ENCODE peak calls at places on chromosomes 12 and 14, in nine cellular contexts. One of them, this sample, is unnamed.

GRCh38 chr14:99040047-99040446 is 231.9 kb downstream of the BCL11B start:
- DNase-seq in natural killer cell: no peak
- DNase-seq in astrocyte of the cerebellum: no peak
- DNase-seq in lower lobe of right lung: no peak
- DNase-seq in AG10803: no peak
- DNase-seq in Calu3: no peak
- DNase-seq in B cell: no peak
- DNase-seq in type B pancreatic cell: no peak
- DNase-seq in fibroblast of lung: no peak
- DNase-seq in this sample: no peak

GRCh38 chr12:33724867-33725266 is 285.2 kb upstream of the SYT10 start:
- DNase-seq in natural killer cell: no peak
- DNase-seq in astrocyte of the cerebellum: no peak
- DNase-seq in lower lobe of right lung: no peak
- DNase-seq in AG10803: no peak
- DNase-seq in Calu3: no peak
- DNase-seq in B cell: no peak
- DNase-seq in type B pancreatic cell: no peak
- DNase-seq in fibroblast of lung: no peak
- DNase-seq in this sample: no peak

GRCh38 chr12:53500119-53500775 is 836 bp upstream of the TARBP2 start:
- DNase-seq in natural killer cell: no peak
- DNase-seq in astrocyte of the cerebellum: no peak
- DNase-seq in lower lobe of right lung: peak; percentile 73
- DNase-seq in AG10803: peak; percentile 86
- DNase-seq in Calu3: no peak
- DNase-seq in B cell: no peak
- DNase-seq in type B pancreatic cell: no peak
- DNase-seq in fibroblast of lung: peak; percentile 92
- DNase-seq in this sample: peak; percentile 85

GRCh38 chr12:14416658-14417057 is 51.2 kb downstream of the ATF7IP start:
- DNase-seq in natural killer cell: no peak
- DNase-seq in astrocyte of the cerebellum: peak; percentile 85
- DNase-seq in lower lobe of right lung: no peak
- DNase-seq in AG10803: peak; percentile 70
- DNase-seq in Calu3: peak; percentile 38
- DNase-seq in B cell: peak; percentile 16
- DNase-seq in type B pancreatic cell: no peak
- DNase-seq in fibroblast of lung: peak; percentile 96
- DNase-seq in this sample: no peak

GRCh38 chr12:88299567-88300101 is 157.5 kb downstream of the TMTC3 start:
- DNase-seq in natural killer cell: no peak
- DNase-seq in astrocyte of the cerebellum: peak; percentile 81
- DNase-seq in lower lobe of right lung: no peak
- DNase-seq in AG10803: peak; percentile 98
- DNase-seq in Calu3: peak; percentile 58
- DNase-seq in B cell: no peak
- DNase-seq in type B pancreatic cell: no peak
- DNase-seq in fibroblast of lung: peak; percentile 96
- DNase-seq in this sample: no peak

GRCh38 chr12:105820407-105821140 is 318.2 kb downstream of the NUAK1 start:
- DNase-seq in natural killer cell: no peak
- DNase-seq in astrocyte of the cerebellum: peak; percentile 64
- DNase-seq in lower lobe of right lung: no peak
- DNase-seq in AG10803: peak; percentile 98
- DNase-seq in Calu3: no peak
- DNase-seq in B cell: no peak
- DNase-seq in type B pancreatic cell: no peak
- DNase-seq in fibroblast of lung: peak; percentile 52
- DNase-seq in this sample: no peak

GRCh38 chr12:5988088-5988487 is 43.0 kb upstream of the ANO2 start:
- DNase-seq in natural killer cell: no peak
- DNase-seq in astrocyte of the cerebellum: no peak
- DNase-seq in lower lobe of right lung: no peak
- DNase-seq in AG10803: no peak
- DNase-seq in Calu3: no peak
- DNase-seq in B cell: no peak
- DNase-seq in type B pancreatic cell: no peak
- DNase-seq in fibroblast of lung: no peak
- DNase-seq in this sample: no peak

GRCh38 chr12:11580125-11580751 is 69.2 kb upstream of the ETV6 start:
- DNase-seq in natural killer cell: no peak
- DNase-seq in astrocyte of the cerebellum: peak; percentile 66
- DNase-seq in lower lobe of right lung: peak; percentile 55
- DNase-seq in AG10803: peak; percentile 88
- DNase-seq in Calu3: peak; percentile 57
- DNase-seq in B cell: no peak
- DNase-seq in type B pancreatic cell: no peak
- DNase-seq in fibroblast of lung: peak; percentile 84
- DNase-seq in this sample: peak; percentile 73

GRCh38 chr12:52436000-52436827 is 2.0 kb upstream of the KRT75 start:
- DNase-seq in natural killer cell: no peak
- DNase-seq in astrocyte of the cerebellum: peak; percentile 75
- DNase-seq in lower lobe of right lung: no peak
- DNase-seq in AG10803: peak; percentile 37
- DNase-seq in Calu3: no peak
- DNase-seq in B cell: no peak
- DNase-seq in type B pancreatic cell: no peak
- DNase-seq in fibroblast of lung: no peak
- DNase-seq in this sample: no peak

GRCh38 chr14:34794217-34794616 is 79.8 kb upstream of the CFL2 start:
- DNase-seq in natural killer cell: no peak
- DNase-seq in astrocyte of the cerebellum: no peak
- DNase-seq in lower lobe of right lung: no peak
- DNase-seq in AG10803: peak; percentile 23
- DNase-seq in Calu3: no peak
- DNase-seq in B cell: no peak
- DNase-seq in type B pancreatic cell: no peak
- DNase-seq in fibroblast of lung: no peak
- DNase-seq in this sample: no peak

GRCh38 chr14:80358112-80358511 is 146.8 kb upstream of the DIO2 start:
- DNase-seq in natural killer cell: no peak
- DNase-seq in astrocyte of the cerebellum: no peak
- DNase-seq in lower lobe of right lung: no peak
- DNase-seq in AG10803: no peak
- DNase-seq in Calu3: no peak
- DNase-seq in B cell: no peak
- DNase-seq in type B pancreatic cell: no peak
- DNase-seq in fibroblast of lung: no peak
- DNase-seq in this sample: no peak

GRCh38 chr12:94010307-94010706 is 138.1 kb upstream of the PLXNC1 start:
- DNase-seq in natural killer cell: no peak
- DNase-seq in astrocyte of the cerebellum: no peak
- DNase-seq in lower lobe of right lung: no peak
- DNase-seq in AG10803: no peak
- DNase-seq in Calu3: no peak
- DNase-seq in B cell: no peak
- DNase-seq in type B pancreatic cell: no peak
- DNase-seq in fibroblast of lung: no peak
- DNase-seq in this sample: no peak

GRCh38 chr12:12891646-12892355 is 439 bp downstream of the GPRC5A start:
- DNase-seq in natural killer cell: no peak
- DNase-seq in astrocyte of the cerebellum: no peak
- DNase-seq in lower lobe of right lung: no peak
- DNase-seq in AG10803: no peak
- DNase-seq in Calu3: no peak
- DNase-seq in B cell: no peak
- DNase-seq in type B pancreatic cell: no peak
- DNase-seq in fibroblast of lung: no peak
- DNase-seq in this sample: no peak

GRCh38 chr12:68067762-68068376 is 78.6 kb downstream of the IFNG-AS1 start:
- DNase-seq in natural killer cell: no peak
- DNase-seq in astrocyte of the cerebellum: no peak
- DNase-seq in lower lobe of right lung: no peak
- DNase-seq in AG10803: peak; percentile 1
- DNase-seq in Calu3: no peak
- DNase-seq in B cell: no peak
- DNase-seq in type B pancreatic cell: no peak
- DNase-seq in fibroblast of lung: no peak
- DNase-seq in this sample: no peak

DNA sequence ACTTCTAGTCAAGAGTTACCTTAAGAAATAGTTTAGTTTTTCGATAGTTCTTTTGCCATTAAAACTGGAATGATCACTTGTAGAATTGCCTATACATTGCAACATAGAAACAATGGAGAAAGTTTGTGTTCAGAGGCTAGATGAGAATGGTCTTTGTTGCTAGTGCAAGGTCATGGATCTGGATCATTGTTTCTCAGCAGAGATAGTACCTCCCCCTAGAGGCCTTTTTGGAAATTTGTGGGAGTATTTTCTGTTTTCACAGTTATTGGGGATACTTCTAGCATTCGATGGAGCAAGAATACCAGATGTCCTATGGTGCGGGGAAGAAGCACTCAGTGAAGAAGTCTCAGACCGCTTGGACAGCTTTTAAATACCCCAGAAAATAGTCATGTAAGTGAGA is 138.8 kb upstream of the HMGA2 start:
- DNase-seq in natural killer cell: no peak
- DNase-seq in astrocyte of the cerebellum: no peak
- DNase-seq in lower lobe of right lung: no peak
- DNase-seq in AG10803: peak; percentile 53
- DNase-seq in Calu3: peak; percentile 23
- DNase-seq in B cell: no peak
- DNase-seq in type B pancreatic cell: no peak
- DNase-seq in fibroblast of lung: peak; percentile 57
- DNase-seq in this sample: no peak
- TF ChIP-seq CTCF in natural killer cell: no peak
- TF ChIP-seq CTCF in astrocyte of the cerebellum: peak; percentile 52
- TF ChIP-seq CTCF in lower lobe of right lung: peak; percentile 45
- TF ChIP-seq CTCF in AG10803: peak; percentile 72
- TF ChIP-seq CTCF in Calu3: peak; percentile 48
- TF ChIP-seq CTCF in B cell: no peak
- TF ChIP-seq CTCF in type B pancreatic cell: peak; percentile 68
- TF ChIP-seq CTCF in fibroblast of lung: peak; percentile 59
- TF ChIP-seq CTCF in this sample: peak; percentile 10

DNA sequence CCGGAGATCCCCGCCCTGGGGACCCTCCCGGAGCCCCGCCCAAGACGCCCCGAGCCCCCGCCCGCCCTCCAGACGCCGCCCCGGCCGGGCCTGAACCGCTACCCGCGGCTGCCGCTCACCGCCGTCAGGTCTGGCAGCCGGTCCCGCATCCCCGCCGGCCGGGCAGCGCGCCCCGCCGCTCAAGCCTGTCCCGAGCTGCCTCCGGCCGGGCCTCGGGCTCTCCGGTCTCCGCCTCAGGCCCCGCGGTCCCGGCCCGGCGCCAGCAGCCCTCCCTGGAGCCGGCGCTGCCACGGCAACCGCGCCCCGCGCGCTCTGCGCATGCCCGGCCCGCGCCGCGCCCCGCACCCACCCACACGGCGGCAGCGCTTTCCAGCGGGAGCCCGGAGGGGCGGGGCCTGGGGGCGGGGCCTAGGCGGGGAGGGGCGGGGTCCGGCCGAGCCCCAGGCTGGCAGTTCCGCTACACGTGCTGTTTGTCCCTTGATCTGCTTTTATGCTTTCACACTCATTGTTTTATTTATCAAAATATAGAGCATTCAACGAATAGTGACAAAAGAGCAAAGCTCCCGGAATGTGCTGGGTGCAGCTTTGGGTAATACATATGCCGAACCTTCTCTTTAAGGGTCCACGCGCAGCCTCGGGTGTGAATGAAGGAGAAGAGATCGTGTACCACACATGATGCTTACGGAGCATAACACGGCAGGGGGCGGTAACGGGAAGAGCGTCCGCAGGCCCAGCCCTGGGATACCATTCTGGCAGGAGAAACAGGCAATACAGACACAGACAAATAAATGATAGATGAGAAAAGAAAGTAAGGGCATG is at the start of gene STX2:
- DNase-seq in natural killer cell: peak; percentile 81
- DNase-seq in astrocyte of the cerebellum: peak; percentile 24
- DNase-seq in lower lobe of right lung: peak; percentile 88
- DNase-seq in AG10803: peak; percentile 74
- DNase-seq in Calu3: peak; percentile 97
- DNase-seq in B cell: peak; percentile 99
- DNase-seq in type B pancreatic cell: peak; percentile 93
- DNase-seq in fibroblast of lung: peak; percentile 80
- DNase-seq in this sample: peak; percentile 69
- TF ChIP-seq CTCF in natural killer cell: no peak
- TF ChIP-seq CTCF in astrocyte of the cerebellum: peak; percentile 14
- TF ChIP-seq CTCF in lower lobe of right lung: peak; percentile 20
- TF ChIP-seq CTCF in AG10803: peak; percentile 45
- TF ChIP-seq CTCF in Calu3: peak; percentile 31
- TF ChIP-seq CTCF in B cell: no peak
- TF ChIP-seq CTCF in type B pancreatic cell: peak; percentile 44
- TF ChIP-seq CTCF in fibroblast of lung: peak; percentile 36
- TF ChIP-seq CTCF in this sample: no peak

GRCh38 chr12:125092108-125092871 is 27.1 kb downstream of the AACS start:
- DNase-seq in natural killer cell: no peak
- DNase-seq in astrocyte of the cerebellum: no peak
- DNase-seq in lower lobe of right lung: no peak
- DNase-seq in AG10803: no peak
- DNase-seq in Calu3: no peak
- DNase-seq in B cell: no peak
- DNase-seq in type B pancreatic cell: no peak
- DNase-seq in fibroblast of lung: peak; percentile 6
- DNase-seq in this sample: no peak
- TF ChIP-seq CTCF in natural killer cell: no peak
- TF ChIP-seq CTCF in astrocyte of the cerebellum: no peak
- TF ChIP-seq CTCF in lower lobe of right lung: no peak
- TF ChIP-seq CTCF in AG10803: no peak
- TF ChIP-seq CTCF in Calu3: no peak
- TF ChIP-seq CTCF in B cell: no peak
- TF ChIP-seq CTCF in type B pancreatic cell: no peak
- TF ChIP-seq CTCF in fibroblast of lung: no peak
- TF ChIP-seq CTCF in this sample: no peak

DNA sequence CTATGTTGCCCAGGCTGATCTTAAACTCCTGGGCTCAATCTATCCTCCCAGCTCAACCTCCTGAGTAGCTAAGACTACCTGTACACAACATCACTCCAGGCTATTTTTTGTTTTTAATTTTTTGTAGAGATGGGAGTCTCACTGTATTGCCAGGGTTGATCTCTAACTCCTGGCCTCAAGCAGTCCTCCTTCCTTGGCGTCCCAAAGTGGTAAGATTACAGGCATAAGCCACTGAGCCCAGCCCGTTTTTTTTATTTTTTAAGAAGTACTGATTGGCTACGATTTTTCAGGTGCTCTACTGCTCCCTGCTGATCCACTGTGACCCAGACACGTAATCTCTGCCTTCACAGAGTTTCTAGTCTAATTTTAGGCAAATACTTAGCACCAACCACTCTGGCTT is 4.2 kb upstream of the STRN3 start:
- DNase-seq in natural killer cell: no peak
- DNase-seq in astrocyte of the cerebellum: no peak
- DNase-seq in lower lobe of right lung: no peak
- DNase-seq in AG10803: no peak
- DNase-seq in Calu3: no peak
- DNase-seq in B cell: no peak
- DNase-seq in type B pancreatic cell: no peak
- DNase-seq in fibroblast of lung: no peak
- DNase-seq in this sample: no peak
- TF ChIP-seq CTCF in natural killer cell: no peak
- TF ChIP-seq CTCF in astrocyte of the cerebellum: no peak
- TF ChIP-seq CTCF in lower lobe of right lung: no peak
- TF ChIP-seq CTCF in AG10803: no peak
- TF ChIP-seq CTCF in Calu3: no peak
- TF ChIP-seq CTCF in B cell: no peak
- TF ChIP-seq CTCF in type B pancreatic cell: no peak
- TF ChIP-seq CTCF in fibroblast of lung: no peak
- TF ChIP-seq CTCF in this sample: no peak

GRCh38 chr12:82686223-82687019 is at the start of gene TMTC2:
- DNase-seq in natural killer cell: peak; percentile 78
- DNase-seq in astrocyte of the cerebellum: peak; percentile 77
- DNase-seq in lower lobe of right lung: peak; percentile 94
- DNase-seq in AG10803: peak; percentile 81
- DNase-seq in Calu3: peak; percentile 97
- DNase-seq in B cell: peak; percentile 90
- DNase-seq in type B pancreatic cell: peak; percentile 92
- DNase-seq in fibroblast of lung: peak; percentile 87
- DNase-seq in this sample: peak; percentile 89
- TF ChIP-seq CTCF in natural killer cell: no peak
- TF ChIP-seq CTCF in astrocyte of the cerebellum: no peak
- TF ChIP-seq CTCF in lower lobe of right lung: no peak
- TF ChIP-seq CTCF in AG10803: no peak
- TF ChIP-seq CTCF in Calu3: no peak
- TF ChIP-seq CTCF in B cell: no peak
- TF ChIP-seq CTCF in type B pancreatic cell: no peak
- TF ChIP-seq CTCF in fibroblast of lung: no peak
- TF ChIP-seq CTCF in this sample: no peak

This sample was measured in HL-60.